ENCODE peak calls at places on chromosomes 3 and 15, in nine cellular contexts. E is GM23248, I is neural progenitor cell, T is PC-3, O is GM23338, D is hepatocyte, S is HCT116, X is MM.1S, J is SK-N-SH. V is an unnamed sample. For H3K79me2, the result is how much of the 10 kb centered on the place peaks cover.

GRCh38 chr15:89129123-89129815 is 41.0 kb downstream of the ABHD2 start:
- DNase-seq in O (peak), S (no peak), X (peak), J (peak), T (peak), E (peak), D (peak), I (peak), V (peak)

GRCh38 chr15:77024273-77025065 is 29.5 kb downstream of the PSTPIP1 start:
- DNase-seq in O (peak), T (peak), I (peak), E (peak), J (peak), D (peak), S (no peak), X (peak), V (peak)

GRCh38 chr15:67064607-67065530 is 533 bp upstream of the SMAD3 start:
- DNase-seq in E (no peak), O (peak), I (peak), T (peak), J (no peak), X (no peak), D (peak), S (no peak), V (no peak)

GRCh38 chr3:56055616-56056350 is 412.5 kb downstream of the ERC2 start:
- DNase-seq in O (no peak), S (no peak), T (no peak), D (no peak), X (no peak), I (no peak), E (no peak), J (no peak), V (no peak)

GRCh38 chr3:67509471-67510075 is 144.8 kb downstream of the SUCLG2 start:
- DNase-seq in S (no peak), J (no peak), E (peak), T (no peak), O (no peak), D (no peak), X (no peak), I (no peak), V (no peak)

GRCh38 chr3:49500408-49501257 is 30.6 kb downstream of the DAG1 start:
- DNase-seq in J (no peak), I (no peak), E (peak), X (no peak), O (no peak), T (peak), S (peak), D (peak), V (no peak)

GRCh38 chr3:23575697-23576096 is 230.1 kb upstream of the UBE2E1 start:
- DNase-seq in S (no peak), E (peak), O (no peak), X (no peak), D (no peak), J (no peak), T (peak), I (no peak), V (no peak)

GRCh38 chr3:176939022-176939817 is 258.1 kb downstream of the TBL1XR1 start:
- DNase-seq in S (peak), D (peak), E (peak), J (peak), T (peak), O (peak), X (peak), I (peak), V (peak)

GRCh38 chr3:89380006-89380405 is 272.6 kb downstream of the EPHA3 start:
- DNase-seq in T (peak), J (no peak), S (no peak), I (no peak), X (no peak), O (no peak), D (no peak), E (peak), V (no peak)

DNA sequence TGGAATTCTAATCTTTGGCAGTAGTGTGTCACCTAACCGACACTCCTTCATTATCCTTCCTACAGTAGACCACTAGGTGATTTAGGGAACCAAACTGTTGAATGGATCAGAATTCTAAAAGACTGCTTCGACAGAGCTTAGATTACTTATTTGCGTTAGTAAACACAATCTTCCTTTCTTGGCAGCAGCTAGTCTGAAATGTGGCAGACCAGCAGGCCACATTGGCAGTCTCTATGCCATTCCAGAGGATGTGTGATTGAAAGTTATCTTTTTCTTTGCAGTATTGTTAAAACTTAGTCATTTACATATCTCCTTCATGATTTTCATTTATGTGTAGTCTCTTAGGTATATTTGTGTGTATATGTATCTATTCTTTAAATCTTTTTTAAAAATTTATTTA is 23.6 kb downstream of the MBNL1 start:
- DNase-seq in I (no peak), S (no peak), J (no peak), D (no peak), X (no peak), T (no peak), O (no peak), E (peak), V (no peak)
- H3K79me2 ChIP-seq in I (under half), S (half or more), J (half or more), D (half or more), X (half or more), T (half or more), O (half or more), E (half or more), V (half or more)

DNA sequence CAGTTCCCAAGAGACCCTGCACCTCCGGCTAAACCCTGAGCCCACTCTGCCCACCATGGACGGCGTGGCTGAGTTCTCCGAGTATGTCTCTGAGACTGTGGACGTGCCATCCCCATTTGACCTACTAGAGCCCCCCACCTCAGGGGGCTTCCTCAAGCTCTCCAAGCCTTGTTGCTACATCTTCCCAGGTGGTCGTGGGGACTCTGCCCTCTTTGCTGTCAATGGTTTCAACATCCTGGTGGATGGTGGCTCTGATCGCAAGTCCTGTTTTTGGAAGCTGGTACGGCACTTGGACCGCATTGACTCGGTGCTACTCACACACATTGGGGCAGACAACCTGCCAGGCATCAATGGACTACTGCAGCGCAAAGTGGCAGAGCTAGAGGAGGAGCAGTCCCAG is 4.0 kb downstream of the MAP1A start:
- DNase-seq in T (no peak), X (no peak), S (no peak), I (no peak), E (no peak), O (no peak), D (no peak), J (no peak), V (no peak)
- TF ChIP-seq EZH2phosphoT487 in T (no peak), X (no peak), S (no peak), I (no peak), E (no peak), O (no peak), D (no peak), J (no peak), V (no peak)

GRCh38 chr15:29750754-29751153 is 71.5 kb downstream of the TJP1 start:
- DNase-seq in X (no peak), E (peak), T (no peak), S (no peak), O (no peak), I (no peak), J (no peak), D (no peak), V (no peak)
- H3K4me2 ChIP-seq in X (no peak), E (no peak), T (no peak), S (no peak), O (no peak), I (no peak), J (no peak), D (no peak), V (no peak)

DNA sequence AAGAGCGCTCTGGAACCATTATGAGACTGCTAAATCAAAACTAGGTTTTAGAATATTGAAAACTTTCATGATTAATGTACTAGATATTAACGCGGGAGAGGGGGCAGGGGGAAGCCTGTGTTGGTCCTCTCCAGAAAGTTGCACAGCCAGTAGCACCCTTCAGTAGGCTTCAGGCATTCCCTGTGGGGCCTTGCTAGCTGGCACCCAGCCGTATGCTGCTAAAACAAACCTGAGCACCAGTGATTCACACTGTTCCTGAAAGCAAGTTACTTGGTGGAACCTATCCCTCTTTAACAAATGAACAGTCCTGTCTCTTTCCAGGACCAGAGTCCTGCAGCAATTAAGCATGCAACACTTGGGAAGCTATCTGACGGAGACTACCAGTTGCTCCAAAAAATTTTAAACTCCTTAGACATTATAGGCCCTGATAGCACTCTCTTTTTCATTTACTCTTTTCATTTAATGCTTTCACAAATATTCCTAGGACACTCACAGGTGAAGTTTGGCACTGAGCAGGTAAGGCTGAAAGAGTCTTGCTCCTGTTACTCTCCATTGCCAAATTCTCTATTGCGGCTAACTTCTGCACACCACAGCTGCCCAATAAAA is 1.2 kb upstream of the ATRIP start:
- DNase-seq in T (peak), I (no peak), S (no peak), X (no peak), O (no peak), E (no peak), D (no peak), J (no peak), V (no peak)
- H3K79me2 ChIP-seq in T (half or more), I (half or more), S (half or more), X (half or more), O (half or more), E (half or more), D (under half), J (half or more), V (half or more)

GRCh38 chr3:45644467-45645201 is 44.6 kb upstream of the SACM1L start:
- DNase-seq in X (no peak), J (no peak), D (no peak), E (peak), O (no peak), I (no peak), T (peak), S (no peak), V (no peak)
- TF ChIP-seq EZH2phosphoT487 in X (no peak), J (no peak), D (no peak), E (no peak), O (no peak), I (no peak), T (no peak), S (no peak), V (no peak)